ENCODE peak calls at places on chromosomes 7 and 10, in five cellular contexts. V, L, Y, X and U are unnamed samples.

GRCh38 chr10:114095676-114096331 is 52.1 kb downstream of the ADRB1 start:
- DNase-seq in V (no peak), L (no peak), Y (no peak), X (no peak), U (no peak)

GRCh38 chr7:82805527-82805960 is 357.1 kb downstream of the PCLO start:
- DNase-seq in V (peak), L (no peak), Y (peak), X (peak), U (no peak)

GRCh38 chr7:130367836-130368235 is 12.5 kb upstream of the CPA1 start:
- DNase-seq in V (no peak), L (no peak), Y (no peak), X (no peak), U (no peak)

GRCh38 chr7:1848013-1848640 is 178.1 kb downstream of the ELFN1 start:
- DNase-seq in V (no peak), L (no peak), Y (no peak), X (no peak), U (peak)

GRCh38 chr7:155851892-155852291 is 39.6 kb upstream of the SHH start:
- DNase-seq in V (no peak), L (no peak), Y (no peak), X (no peak), U (peak)

GRCh38 chr10:59148701-59149100 is 27.7 kb upstream of the PHYHIPL start:
- DNase-seq in V (no peak), L (no peak), Y (no peak), X (no peak), U (no peak)

GRCh38 chr10:4847580-4848020 is 21.6 kb downstream of the AKR1E2 start:
- DNase-seq in V (peak), L (no peak), Y (peak), X (no peak), U (no peak)

GRCh38 chr7:14380881-14381280 is 391.4 kb upstream of the ETV1 start:
- DNase-seq in V (no peak), L (no peak), Y (no peak), X (no peak), U (no peak)

GRCh38 chr10:95394161-95394880 is 103.5 kb upstream of the PDLIM1 start:
- DNase-seq in V (peak), L (no peak), Y (no peak), X (no peak), U (no peak)

GRCh38 chr10:126130291-126130710 is 233.9 kb downstream of the FANK1 start:
- DNase-seq in V (peak), L (no peak), Y (no peak), X (no peak), U (no peak)

GRCh38 chr10:121459765-121460453 is 138.3 kb downstream of the FGFR2 start:
- DNase-seq in V (peak), L (no peak), Y (no peak), X (no peak), U (no peak)

GRCh38 chr10:106396192-106396591 is 768.3 kb downstream of the SORCS1 start:
- DNase-seq in V (no peak), L (no peak), Y (no peak), X (no peak), U (no peak)

GRCh38 chr10:106401967-106402366 is 762.5 kb downstream of the SORCS1 start:
- DNase-seq in V (no peak), L (no peak), Y (no peak), X (no peak), U (no peak)

GRCh38 chr10:106402455-106402854 is 762.1 kb downstream of the SORCS1 start:
- DNase-seq in V (no peak), L (no peak), Y (no peak), X (no peak), U (no peak)

GRCh38 chr10:106399112-106399511 is 765.4 kb downstream of the SORCS1 start:
- DNase-seq in V (no peak), L (no peak), Y (no peak), X (no peak), U (no peak)

GRCh38 chr10:106401161-106401560 is 763.3 kb downstream of the SORCS1 start:
- DNase-seq in V (no peak), L (no peak), Y (no peak), X (no peak), U (no peak)
- TF ChIP-seq CTCF in V (peak), L (peak), Y (peak), X (peak), U (no peak)

DNA sequence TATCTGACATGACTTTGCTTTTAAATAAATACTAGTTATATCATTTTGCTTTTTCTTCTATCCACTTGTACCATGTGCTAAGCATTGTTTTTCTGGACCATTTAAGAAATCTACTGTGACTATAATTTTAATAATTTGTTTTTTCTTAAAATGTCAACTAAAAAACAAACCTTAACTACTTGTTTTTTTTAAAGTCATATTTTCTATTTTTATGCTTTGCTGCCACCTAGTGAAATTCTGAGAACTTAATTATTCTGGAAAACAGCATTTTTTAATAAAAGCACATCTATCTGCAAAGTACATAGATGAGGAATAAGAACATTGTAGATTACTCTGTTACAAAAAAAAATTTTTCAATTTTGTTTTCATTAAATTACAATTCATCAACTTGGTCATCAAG is 47.4 kb downstream of the ORC5 start:
- DNase-seq in V (no peak), L (no peak), Y (no peak), X (no peak), U (no peak)
- TF ChIP-seq CTCF in V (peak), L (peak), Y (peak), X (no peak), U (peak)

GRCh38 chr10:15473401-15473777 is 102.3 kb upstream of the FAM171A1 start:
- DNase-seq in V (no peak), L (no peak), Y (no peak), X (no peak), U (no peak)

GRCh38 chr10:15476337-15476736 is 105.2 kb upstream of the FAM171A1 start:
- DNase-seq in V (no peak), L (no peak), Y (no peak), X (no peak), U (no peak)

GRCh38 chr10:15474671-15475070 is 103.6 kb upstream of the FAM171A1 start:
- DNase-seq in V (no peak), L (no peak), Y (no peak), X (no peak), U (no peak)

GRCh38 chr10:15472008-15472407 is 100.9 kb upstream of the FAM171A1 start:
- DNase-seq in V (no peak), L (no peak), Y (no peak), X (no peak), U (no peak)

GRCh38 chr10:15472431-15473400 is 101.6 kb upstream of the FAM171A1 start:
- DNase-seq in V (peak), L (no peak), Y (peak), X (no peak), U (no peak)
- TF ChIP-seq CTCF in V (no peak), L (no peak), Y (no peak), X (no peak), U (no peak)

GRCh38 chr10:80528185-80528700 is 9.5 kb upstream of the SH2D4B start:
- DNase-seq in V (no peak), L (no peak), Y (no peak), X (no peak), U (no peak)

GRCh38 chr10:80530816-80531215 is 6.9 kb upstream of the SH2D4B start:
- DNase-seq in V (no peak), L (no peak), Y (no peak), X (no peak), U (no peak)

GRCh38 chr10:80529604-80530003 is 8.1 kb upstream of the SH2D4B start:
- DNase-seq in V (no peak), L (no peak), Y (no peak), X (no peak), U (no peak)

GRCh38 chr10:80528901-80529300 is 8.8 kb upstream of the SH2D4B start:
- DNase-seq in V (no peak), L (no peak), Y (no peak), X (no peak), U (no peak)

GRCh38 chr10:80530251-80530650 is 7.5 kb upstream of the SH2D4B start:
- DNase-seq in V (peak), L (no peak), Y (no peak), X (no peak), U (no peak)
- TF ChIP-seq CTCF in V (peak), L (no peak), Y (peak), X (no peak), U (no peak)